ENCODE peak calls at places on chromosomes 12 and 14, in six cellular contexts. F is WERI-Rb-1, P is upper lobe of right lung, W is endothelial cell of umbilical vein, M is lung, Z is epithelial cell of esophagus. T is an unnamed sample.

GRCh38 chr14:75783184-75783583 is 122.1 kb downstream of the TTLL5 start:
- DNase-seq in F (no peak), P (no peak), W (no peak), M (no peak), Z (no peak), T (no peak)

GRCh38 chr14:95195031-95195430 is 37.7 kb upstream of the DICER1 start:
- DNase-seq in F (peak), P (no peak), W (no peak), M (no peak), Z (no peak), T (no peak)

GRCh38 chr14:99649219-99649618 is 4.3 kb downstream of the HHIPL1 start:
- DNase-seq in F (no peak), P (no peak), W (no peak), M (no peak), Z (peak), T (no peak)

GRCh38 chr12:64895541-64895940 is 71.1 kb downstream of the TBC1D30 start:
- DNase-seq in F (no peak), P (no peak), W (no peak), M (no peak), Z (peak), T (no peak)

GRCh38 chr12:61804301-61804700 is 455.9 kb upstream of the USP15 start:
- DNase-seq in F (no peak), P (no peak), W (no peak), M (no peak), Z (no peak), T (no peak)

GRCh38 chr12:86801439-86801838 is 545.2 kb upstream of the MGAT4C start:
- DNase-seq in F (no peak), P (no peak), W (no peak), M (no peak), Z (peak), T (no peak)

GRCh38 chr12:89574736-89575208 is 48.9 kb upstream of the POC1B start:
- DNase-seq in F (no peak), P (no peak), W (peak), M (no peak), Z (no peak), T (peak)

GRCh38 chr12:82057770-82058169 is 298.6 kb upstream of the PPFIA2 start:
- DNase-seq in F (no peak), P (no peak), W (no peak), M (no peak), Z (peak), T (no peak)

GRCh38 chr12:89352242-89352491 is 134 bp downstream of the DUSP6 start:
- DNase-seq in F (no peak), P (no peak), W (no peak), M (no peak), Z (no peak), T (no peak)

GRCh38 chr12:19893514-19893913 is 454.2 kb downstream of the AEBP2 start:
- DNase-seq in F (no peak), P (no peak), W (peak), M (no peak), Z (peak), T (peak)

GRCh38 chr12:46560078-46560477 is 187.5 kb upstream of the SLC38A2 start:
- DNase-seq in F (no peak), P (no peak), W (no peak), M (no peak), Z (peak), T (no peak)

GRCh38 chr12:42024495-42024830 is 120.2 kb downstream of the GXYLT1 start:
- DNase-seq in F (no peak), P (no peak), W (no peak), M (no peak), Z (no peak), T (no peak)
- H3K4me3 ChIP-seq in F (no peak), P (no peak), W (no peak), M (no peak), Z (no peak), T (no peak)

DNA sequence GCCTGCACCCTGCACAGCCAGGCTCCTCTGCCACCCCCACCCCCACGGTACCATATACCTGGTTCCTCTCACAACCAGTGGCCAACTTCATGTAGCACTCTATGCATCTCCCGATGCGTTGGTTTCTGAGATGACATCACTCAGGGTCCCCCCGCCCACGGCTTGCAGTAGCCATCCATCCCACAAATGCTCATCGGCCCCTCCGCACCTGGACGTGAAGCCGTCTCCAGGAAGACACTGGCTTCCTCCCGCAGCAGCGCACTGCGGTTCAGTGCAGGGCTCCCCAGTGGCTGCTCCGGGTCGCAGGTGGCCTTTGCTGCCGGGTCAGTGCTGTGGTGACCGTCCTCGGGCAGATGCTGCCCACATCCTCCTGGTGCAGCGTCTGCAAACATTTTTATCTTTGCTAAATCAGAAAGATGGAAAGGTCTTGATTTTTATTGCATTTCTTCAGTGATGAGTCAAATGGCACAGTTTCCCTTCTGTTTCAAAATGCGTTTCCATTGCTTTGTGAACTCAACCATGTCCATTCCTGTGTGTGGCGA is 27.5 kb upstream of the MMP17 start:
- DNase-seq in F (no peak), P (no peak), W (no peak), M (no peak), Z (no peak), T (no peak)
- H3K4me3 ChIP-seq in F (no peak), P (no peak), W (no peak), M (no peak), Z (no peak), T (no peak)

DNA sequence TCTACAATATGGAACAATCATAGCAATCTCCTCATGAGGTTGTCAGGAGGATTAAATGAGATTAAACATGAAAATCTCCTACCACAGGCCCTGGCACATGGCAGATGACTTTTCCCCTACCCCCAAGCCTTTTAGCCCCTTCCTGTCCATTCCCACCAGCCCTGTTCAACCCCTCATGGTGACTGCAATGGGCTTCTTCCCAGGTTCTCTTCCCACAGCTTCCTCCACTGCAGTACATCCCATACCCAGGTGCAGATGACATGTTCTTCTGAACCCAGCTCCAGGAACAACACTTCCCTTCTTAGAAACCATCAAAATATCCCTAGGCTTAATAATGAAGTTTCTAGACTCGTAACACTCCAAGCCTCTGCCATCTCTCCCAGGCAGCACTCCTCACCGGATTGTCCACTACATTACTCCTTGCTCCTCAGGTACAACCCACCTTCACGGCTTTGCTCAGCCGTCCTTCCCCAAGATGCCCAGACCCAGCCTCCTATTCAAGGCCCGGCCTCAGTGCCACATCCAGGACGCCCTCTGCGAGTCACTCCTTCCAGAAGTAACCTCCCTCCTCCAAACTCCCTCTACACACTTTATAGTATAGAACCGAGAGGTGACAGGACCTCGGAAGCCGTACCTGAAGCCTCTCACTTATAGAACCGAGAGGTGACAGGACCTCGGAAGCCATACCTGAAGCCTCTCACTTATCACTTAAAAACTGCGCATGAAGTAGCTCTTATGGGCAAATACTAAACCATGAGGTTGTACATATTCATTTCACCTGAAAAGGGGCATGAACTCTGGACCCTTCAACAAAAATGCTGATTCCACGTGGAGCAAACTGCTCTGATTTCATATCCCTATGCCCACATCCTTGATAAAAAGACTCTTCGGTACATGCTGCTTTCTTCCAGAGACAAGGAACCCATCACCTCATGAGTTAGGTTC is 1.5 kb downstream of the CRACR2A start:
- DNase-seq in F (peak), P (no peak), W (no peak), M (no peak), Z (no peak), T (no peak)
- H3K4me3 ChIP-seq in F (no peak), P (no peak), W (no peak), M (no peak), Z (no peak), T (no peak)

GRCh38 chr12:124995200-124995961 is 1.9 kb downstream of the BRI3BP start:
- DNase-seq in F (no peak), P (no peak), W (no peak), M (no peak), Z (no peak), T (no peak)
- H3K4me3 ChIP-seq in F (no peak), P (peak), W (no peak), M (no peak), Z (no peak), T (peak)

DNA sequence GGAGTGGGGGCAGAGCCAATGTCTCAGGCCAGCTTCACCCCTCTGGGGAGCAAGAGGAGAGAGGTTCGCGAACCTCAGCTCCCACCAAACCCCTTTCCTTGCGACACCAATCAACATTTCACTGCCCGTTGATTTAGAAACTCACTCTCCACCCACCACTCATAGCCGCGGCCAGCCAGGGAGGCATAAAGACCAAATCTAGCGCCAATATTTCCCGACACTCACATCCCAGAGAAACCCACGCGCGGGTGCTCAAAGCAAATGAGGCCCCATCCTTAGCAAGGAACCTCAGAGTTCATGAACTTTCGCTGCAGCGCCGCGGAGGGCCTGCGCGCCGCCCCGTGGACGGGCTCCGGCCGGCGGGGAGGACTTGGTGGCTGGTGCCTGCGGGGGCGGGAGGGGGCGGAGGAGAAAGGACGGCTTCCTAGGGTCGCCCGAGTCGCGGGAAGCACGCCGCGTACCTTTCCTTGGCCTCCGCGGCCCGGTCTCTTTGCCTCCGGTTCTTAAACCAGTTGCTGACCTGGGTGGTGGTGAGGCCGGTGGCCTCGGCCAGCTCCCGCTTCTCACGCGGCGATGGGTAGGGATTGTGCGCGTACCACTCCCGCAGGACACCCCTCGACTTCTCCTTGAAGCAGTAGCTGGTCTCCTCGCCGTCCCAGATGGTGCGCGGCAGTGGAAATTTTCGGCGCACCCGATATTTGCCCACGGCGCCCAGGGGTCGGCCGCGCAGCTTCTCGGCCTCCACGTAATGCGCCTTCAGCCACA is 926 bp downstream of the SIX1 start:
- DNase-seq in F (peak), P (no peak), W (no peak), M (no peak), Z (peak), T (peak)
- H3K4me3 ChIP-seq in F (peak), P (peak), W (peak), M (no peak), Z (peak), T (peak)

DNA sequence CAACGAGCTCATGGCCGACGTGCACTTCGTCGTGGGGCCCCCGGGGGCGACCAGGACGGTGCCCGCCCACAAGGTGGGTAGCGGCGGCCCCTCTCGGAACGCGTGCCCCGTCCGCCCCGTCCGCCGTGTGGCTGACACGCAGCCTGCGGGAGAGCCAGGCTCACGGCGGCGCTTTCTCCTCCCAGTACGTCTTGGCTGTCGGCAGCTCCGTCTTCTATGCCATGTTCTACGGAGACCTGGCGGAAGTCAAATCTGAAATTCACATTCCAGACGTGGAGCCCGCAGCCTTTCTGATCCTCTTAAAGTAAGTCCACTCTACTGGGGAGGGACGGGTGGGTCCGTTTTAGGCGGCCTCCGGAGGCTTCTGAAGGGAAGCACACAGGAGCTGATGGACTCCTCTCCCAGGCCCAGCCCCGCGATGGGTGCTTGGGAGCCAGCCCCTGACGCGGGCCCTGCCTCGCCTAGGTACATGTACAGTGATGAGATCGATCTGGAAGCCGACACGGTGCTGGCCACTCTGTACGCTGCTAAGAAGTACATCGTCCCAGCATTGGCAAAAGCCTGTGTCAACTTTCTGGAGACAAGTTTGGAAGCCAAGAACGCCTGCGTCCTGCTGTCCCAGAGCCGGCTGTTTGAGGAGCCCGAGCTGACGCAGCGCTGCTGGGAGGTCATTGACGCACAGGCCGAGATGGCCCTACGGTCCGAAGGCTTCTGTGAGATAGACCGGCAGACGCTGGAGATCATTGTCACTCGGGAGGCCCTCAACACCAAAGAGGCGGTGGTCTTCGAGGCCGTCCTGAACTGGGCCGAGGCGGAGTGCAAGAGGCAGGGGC is 1.1 kb downstream of the BTBD6 start:
- DNase-seq in F (peak), P (peak), W (peak), M (no peak), Z (peak), T (peak)
- H3K4me3 ChIP-seq in F (peak), P (peak), W (peak), M (peak), Z (peak), T (peak)

GRCh38 chr14:21191809-21192446 is 36.1 kb upstream of the OR5AU1 start:
- DNase-seq in F (peak), P (peak), W (no peak), M (peak), Z (peak), T (peak)

GRCh38 chr14:21192875-21193535 is 37.1 kb upstream of the OR5AU1 start:
- DNase-seq in F (no peak), P (no peak), W (no peak), M (no peak), Z (no peak), T (no peak)

GRCh38 chr14:21194597-21194996 is 38.7 kb upstream of the OR5AU1 start:
- DNase-seq in F (no peak), P (no peak), W (no peak), M (no peak), Z (no peak), T (no peak)

GRCh38 chr14:21191261-21191808 is 35.5 kb upstream of the OR5AU1 start:
- DNase-seq in F (peak), P (no peak), W (no peak), M (no peak), Z (no peak), T (no peak)

DNA sequence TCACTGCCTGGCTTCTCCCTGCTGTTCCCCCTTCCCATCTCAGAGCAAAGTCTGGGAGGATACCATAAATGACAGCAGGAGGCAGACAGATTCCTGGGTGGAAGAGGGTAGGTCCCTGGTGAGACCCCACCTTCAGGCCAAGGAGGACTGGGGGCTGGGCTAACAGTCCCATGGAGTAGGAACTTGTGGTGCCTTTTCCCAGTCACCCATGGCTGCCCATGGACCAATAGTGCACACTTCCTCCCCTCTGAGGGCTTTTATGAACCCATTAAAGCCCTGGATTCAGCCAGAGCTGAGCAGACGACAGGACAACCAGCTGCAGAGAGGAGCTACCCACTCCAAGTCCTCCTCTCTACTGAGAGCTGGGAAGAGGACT is 36.6 kb upstream of the OR5AU1 start:
- DNase-seq in F (no peak), P (no peak), W (no peak), M (no peak), Z (no peak), T (no peak)
- H3K4me3 ChIP-seq in F (no peak), P (no peak), W (no peak), M (no peak), Z (no peak), T (peak)

DNA sequence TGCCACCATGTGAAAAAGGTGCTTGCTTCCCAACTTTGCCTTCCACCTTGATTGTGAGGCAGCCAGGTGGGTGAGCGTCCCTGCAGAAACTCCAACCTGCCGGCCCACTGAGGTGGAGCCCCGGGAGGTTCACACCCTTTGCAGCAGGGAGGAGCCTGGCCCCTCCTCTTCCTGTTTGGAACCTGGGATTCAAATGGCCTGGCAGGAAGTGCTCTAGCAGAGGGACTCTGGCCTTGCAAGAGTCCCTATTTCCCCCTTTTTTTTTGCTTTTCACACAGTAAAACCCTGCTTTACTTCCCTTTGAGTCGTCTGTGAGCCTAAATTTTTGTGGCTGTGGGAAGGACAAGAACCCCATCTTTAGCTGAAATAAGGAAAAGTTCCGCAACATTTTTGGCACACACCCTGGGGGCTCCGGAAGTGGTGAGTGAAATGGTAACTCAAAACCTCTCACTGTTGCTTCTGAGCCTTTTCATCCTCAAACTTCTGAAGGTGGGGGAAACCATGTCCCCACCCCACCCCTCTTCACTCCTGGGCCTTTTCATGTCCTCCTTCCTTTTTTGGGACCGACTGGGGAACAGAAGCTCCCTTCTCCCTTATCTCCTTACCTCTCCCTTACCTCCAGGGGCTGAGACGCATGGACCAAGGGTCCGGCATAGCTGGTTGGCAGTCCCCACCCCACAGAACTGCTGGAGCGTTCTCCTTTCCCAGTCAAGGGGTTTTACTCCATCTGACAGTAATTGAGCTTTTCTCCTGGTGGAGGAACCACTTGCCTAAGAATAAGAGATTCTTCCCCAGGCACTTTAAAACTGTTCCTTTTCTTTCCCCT is 102.0 kb downstream of the KCNMB4 start:
- DNase-seq in F (no peak), P (no peak), W (no peak), M (no peak), Z (no peak), T (no peak)
- H3K4me3 ChIP-seq in F (no peak), P (peak), W (no peak), M (no peak), Z (no peak), T (no peak)

T was measured in A673.